ENCODE peak calls at places on chromosomes 3 and 15, in six cellular contexts. U is cardiac muscle cell; G is psoas muscle; D is NCI-H1092 treated with DMSO at 0.1 percent for 48 hours; Q is upper lobe of right lung; F is T-helper 2 cell treated with Interferon-gamma antibody and Interleukin-4, amounts not matched to agents 5 μg/mL and 100 μg/mL, for 36 hours. V is an unnamed sample.

GRCh38 chr15:48418343-48418742 is 87.1 kb downstream of the DUT start:
- DNase-seq in Q (no peak), G (no peak), F (no peak), U (no peak), D (no peak), V (no peak)

GRCh38 chr3:71128951-71129350 is 454.6 kb downstream of the FOXP1 start:
- DNase-seq in F (peak), U (peak), G (no peak), D (no peak), Q (no peak), V (no peak)

GRCh38 chr3:150528359-150528797 is 17.9 kb downstream of the SERP1 start:
- DNase-seq in Q (no peak), D (no peak), G (no peak), F (no peak), U (peak), V (no peak)

GRCh38 chr3:134614955-134615354 is 35.9 kb downstream of the KY start:
- DNase-seq in F (no peak), D (no peak), Q (no peak), G (no peak), U (no peak), V (no peak)

GRCh38 chr3:88189361-88189810 is 39.6 kb downstream of the C3orf38 start:
- DNase-seq in Q (no peak), D (no peak), G (no peak), U (no peak), F (peak), V (no peak)

GRCh38 chr3:17740703-17741102 is 1.7 kb downstream of the TBC1D5 start:
- DNase-seq in G (no peak), U (peak), F (no peak), Q (no peak), D (peak), V (no peak)

GRCh38 chr3:136621628-136622027 is 130.6 kb downstream of the STAG1 start:
- DNase-seq in D (no peak), U (peak), G (no peak), F (no peak), Q (no peak), V (no peak)

GRCh38 chr3:194856296-194856695 is 170.6 kb downstream of the FAM43A start:
- DNase-seq in Q (no peak), F (no peak), U (no peak), D (no peak), G (no peak), V (no peak)

GRCh38 chr3:113088616-113089015 is 97.8 kb downstream of the GTPBP8 start:
- DNase-seq in U (no peak), Q (no peak), G (no peak), D (peak), F (no peak), V (no peak)

GRCh38 chr3:185992801-185993467 is 55.1 kb upstream of the TRA2B start:
- DNase-seq in D (peak), U (no peak), Q (no peak), F (no peak), G (no peak), V (peak)

GRCh38 chr15:32649336-32649735 is 7.8 kb downstream of the SCG5 start:
- DNase-seq in G (no peak), U (peak), Q (no peak), F (no peak), D (no peak), V (no peak)

GRCh38 chr3:106092792-106093191 is 224.0 kb upstream of the CBLB start:
- DNase-seq in F (no peak), U (no peak), G (no peak), Q (no peak), D (no peak), V (no peak)

GRCh38 chr15:63752075-63752684 is 81.6 kb downstream of the HERC1 start:
- DNase-seq in F (peak), U (peak), G (no peak), D (peak), Q (no peak), V (peak)

GRCh38 chr15:81165565-81165964 is 31.1 kb upstream of the IL16 start:
- DNase-seq in F (no peak), Q (no peak), U (no peak), D (no peak), G (no peak), V (no peak)

GRCh38 chr3:97823503-97824004 is 1.7 kb downstream of the CRYBG3 start:
- DNase-seq in U (peak), F (no peak), Q (no peak), G (peak), D (no peak), V (peak)

GRCh38 chr3:2024037-2024436 is 74.6 kb upstream of the CNTN4 start:
- DNase-seq in U (no peak), D (no peak), Q (no peak), G (no peak), F (no peak), V (no peak)

GRCh38 chr15:29451201-29451781 is 181.7 kb upstream of the NSMCE3 start:
- DNase-seq in D (no peak), Q (no peak), U (no peak), F (no peak), G (no peak), V (peak)

GRCh38 chr15:99452728-99453643 is 112.8 kb upstream of the MEF2A start:
- DNase-seq in F (no peak), G (peak), Q (peak), U (peak), D (no peak), V (peak)

GRCh38 chr15:64009798-64010241 is 36.5 kb downstream of the DAPK2 start:
- DNase-seq in D (no peak), G (no peak), Q (no peak), U (no peak), F (peak), V (no peak)

GRCh38 chr3:188154758-188155574 is 1.0 kb downstream of the LPP start:
- DNase-seq in F (no peak), Q (no peak), U (no peak), G (no peak), D (no peak), V (no peak)

GRCh38 chr3:30241721-30242120 is 364.7 kb upstream of the TGFBR2 start:
- DNase-seq in D (no peak), F (no peak), G (no peak), Q (no peak), U (no peak), V (no peak)

GRCh38 chr15:25716414-25717102 is 146.6 kb downstream of the ATP10A start:
- DNase-seq in U (no peak), D (no peak), G (no peak), F (no peak), Q (peak), V (no peak)

GRCh38 chr15:30985081-30985531 is 6.3 kb downstream of the MTMR10 start:
- DNase-seq in G (no peak), Q (no peak), F (no peak), U (peak), D (no peak), V (peak)

GRCh38 chr3:179452166-179452544 is 885 bp upstream of the GNB4 start:
- DNase-seq in Q (no peak), D (no peak), U (peak), F (no peak), G (no peak), V (no peak)

GRCh38 chr3:146131616-146132410 is 29.2 kb downstream of the PLOD2 start:
- DNase-seq in Q (no peak), U (peak), D (no peak), F (no peak), G (no peak), V (no peak)

GRCh38 chr3:14300721-14301377 is 101.6 kb upstream of the SLC6A6 start:
- DNase-seq in U (no peak), G (peak), F (no peak), D (no peak), Q (no peak), V (no peak)